ENCODE peak calls at places on chromosome 17, in four cellular contexts. One of them, this sample, is unnamed.

GRCh38 chr17:72602517-72603345 is 481.9 kb downstream of the SOX9 start:
- DNase-seq in fibroblast of pulmonary artery: peak; percentile 45
- DNase-seq in hepatocyte: no peak
- DNase-seq in fibroblast of lung: peak; percentile 95
- DNase-seq in this sample: no peak

GRCh38 chr17:13749566-13750235 is 148.0 kb upstream of the HS3ST3A1 start:
- DNase-seq in fibroblast of pulmonary artery: no peak
- DNase-seq in hepatocyte: peak; percentile 8
- DNase-seq in fibroblast of lung: no peak
- DNase-seq in this sample: no peak

GRCh38 chr17:42132941-42133340 is 10.3 kb downstream of the HSPB9 start:
- DNase-seq in fibroblast of pulmonary artery: peak; percentile 69
- DNase-seq in hepatocyte: no peak
- DNase-seq in fibroblast of lung: peak; percentile 90
- DNase-seq in this sample: no peak

GRCh38 chr17:27762527-27763305 is 37.6 kb downstream of the NOS2 start:
- DNase-seq in fibroblast of pulmonary artery: peak; percentile 57
- DNase-seq in hepatocyte: peak; percentile 48
- DNase-seq in fibroblast of lung: peak; percentile 29
- DNase-seq in this sample: no peak

GRCh38 chr17:9937164-9937835 is 32.2 kb upstream of the RCVRN start:
- DNase-seq in fibroblast of pulmonary artery: no peak
- DNase-seq in hepatocyte: peak; percentile 25
- DNase-seq in fibroblast of lung: peak; percentile 45
- DNase-seq in this sample: peak; percentile 56

GRCh38 chr17:75832652-75833400 is 11.4 kb downstream of the UNC13D start:
- DNase-seq in fibroblast of pulmonary artery: no peak
- DNase-seq in hepatocyte: no peak
- DNase-seq in fibroblast of lung: no peak
- DNase-seq in this sample: no peak

GRCh38 chr17:37742114-37742761 is 2.6 kb downstream of the HNF1B start:
- DNase-seq in fibroblast of pulmonary artery: no peak
- DNase-seq in hepatocyte: peak; percentile 42
- DNase-seq in fibroblast of lung: peak; percentile 17
- DNase-seq in this sample: no peak

GRCh38 chr17:37359682-37360188 is 16.1 kb upstream of the C17orf78 start:
- DNase-seq in fibroblast of pulmonary artery: no peak
- DNase-seq in hepatocyte: no peak
- DNase-seq in fibroblast of lung: no peak
- DNase-seq in this sample: no peak

GRCh38 chr17:28944862-28945741 is 6.2 kb downstream of the PHF12 start:
- DNase-seq in fibroblast of pulmonary artery: peak; percentile 38
- DNase-seq in hepatocyte: no peak
- DNase-seq in fibroblast of lung: peak; percentile 74
- DNase-seq in this sample: no peak

GRCh38 chr17:42850964-42851363 is at the start of gene AOC3:
- DNase-seq in fibroblast of pulmonary artery: no peak
- DNase-seq in hepatocyte: no peak
- DNase-seq in fibroblast of lung: no peak
- DNase-seq in this sample: no peak

GRCh38 chr17:83065660-83066542 is 13.5 kb upstream of the METRNL start:
- DNase-seq in fibroblast of pulmonary artery: no peak
- DNase-seq in hepatocyte: no peak
- DNase-seq in fibroblast of lung: no peak
- DNase-seq in this sample: no peak

GRCh38 chr17:6894206-6894528 is 62.6 kb upstream of the TEKT1 start:
- DNase-seq in fibroblast of pulmonary artery: peak; percentile 40
- DNase-seq in hepatocyte: no peak
- DNase-seq in fibroblast of lung: no peak
- DNase-seq in this sample: no peak

DNA sequence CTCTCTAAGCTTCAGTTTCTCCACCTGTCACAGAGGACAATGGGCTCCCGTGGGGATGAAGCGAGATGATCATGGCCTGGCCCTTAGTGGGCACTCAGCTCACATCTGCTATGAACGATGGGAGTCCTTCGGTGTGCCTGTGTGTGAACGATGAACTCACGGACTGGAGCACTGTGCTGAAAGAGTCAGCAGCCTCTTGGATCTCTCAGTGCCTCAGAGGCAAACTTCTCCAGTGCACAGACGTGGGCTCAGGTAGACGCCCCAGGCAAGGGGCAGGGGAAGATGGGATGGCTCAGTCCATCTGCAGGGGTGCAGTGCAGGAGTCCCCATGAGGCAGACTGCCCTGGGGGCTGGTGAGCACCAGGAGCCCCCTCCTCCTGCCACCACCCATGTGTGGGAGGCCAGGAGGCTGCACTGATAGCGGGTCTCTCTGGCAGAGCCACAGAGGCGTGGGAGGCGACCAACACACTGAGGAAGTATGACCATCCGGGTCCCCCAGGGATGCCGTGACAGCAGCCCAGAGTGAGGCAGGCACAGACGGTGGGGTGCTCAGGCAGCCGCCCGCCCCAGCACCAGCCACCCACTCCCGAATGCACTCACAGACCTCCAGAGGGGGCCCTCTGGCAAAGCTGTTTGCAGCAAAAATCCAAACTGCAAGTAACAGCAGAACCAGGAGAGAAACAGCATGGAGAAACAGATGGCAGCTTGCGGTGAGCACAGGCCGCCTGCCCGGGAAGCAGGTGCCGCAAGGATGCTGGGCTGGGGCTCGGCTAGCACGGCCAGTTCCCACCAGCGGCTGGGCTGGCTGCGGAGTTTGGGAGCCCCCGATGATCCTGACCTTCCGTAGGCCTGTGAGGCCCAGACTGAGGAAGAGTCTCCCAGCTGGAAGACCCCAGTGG is 82.7 kb downstream of the RPH3AL start:
- DNase-seq in fibroblast of pulmonary artery: no peak
- DNase-seq in hepatocyte: no peak
- DNase-seq in fibroblast of lung: no peak
- DNase-seq in this sample: no peak
- TF ChIP-seq CTCF in fibroblast of pulmonary artery: no peak
- TF ChIP-seq CTCF in hepatocyte: no peak
- TF ChIP-seq CTCF in fibroblast of lung: no peak
- TF ChIP-seq CTCF in this sample: no peak

GRCh38 chr17:58504826-58505351 is 9.5 kb downstream of the MTMR4 start:
- DNase-seq in fibroblast of pulmonary artery: no peak
- DNase-seq in hepatocyte: no peak
- DNase-seq in fibroblast of lung: no peak
- DNase-seq in this sample: no peak

GRCh38 chr17:58508341-58509067 is 5.9 kb downstream of the MTMR4 start:
- DNase-seq in fibroblast of pulmonary artery: no peak
- DNase-seq in hepatocyte: no peak
- DNase-seq in fibroblast of lung: no peak
- DNase-seq in this sample: no peak

GRCh38 chr17:58510075-58510474 is 4.4 kb downstream of the MTMR4 start:
- DNase-seq in fibroblast of pulmonary artery: no peak
- DNase-seq in hepatocyte: no peak
- DNase-seq in fibroblast of lung: no peak
- DNase-seq in this sample: no peak

GRCh38 chr17:58506354-58507080 is 7.9 kb downstream of the MTMR4 start:
- DNase-seq in fibroblast of pulmonary artery: no peak
- DNase-seq in hepatocyte: no peak
- DNase-seq in fibroblast of lung: no peak
- DNase-seq in this sample: no peak

DNA sequence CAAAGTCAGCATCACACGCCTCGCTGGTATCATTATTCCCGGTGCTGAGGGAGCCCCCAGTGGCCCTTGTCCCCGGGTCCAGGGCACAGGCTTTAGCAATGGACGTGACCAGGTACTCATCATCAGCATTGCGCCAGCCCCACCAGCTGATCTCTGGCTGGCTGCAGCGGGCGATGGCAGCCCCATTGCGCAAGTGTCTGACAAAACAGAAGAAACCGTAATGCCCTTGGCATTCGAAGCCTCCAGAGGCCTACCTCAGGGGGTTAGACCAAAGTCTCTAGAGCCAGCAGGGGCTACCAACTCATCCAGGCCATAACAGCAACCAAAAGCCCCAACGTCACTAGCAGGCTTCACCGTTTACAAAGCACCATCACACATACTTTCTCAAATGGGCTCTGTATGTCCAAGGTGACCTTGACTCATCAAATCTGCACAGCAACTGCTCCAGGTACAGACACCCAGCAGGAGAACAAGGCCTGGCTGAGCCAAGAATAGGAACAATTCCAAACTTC is 7.3 kb downstream of the MTMR4 start:
- DNase-seq in fibroblast of pulmonary artery: peak; percentile 16
- DNase-seq in hepatocyte: no peak
- DNase-seq in fibroblast of lung: no peak
- DNase-seq in this sample: no peak
- H3K4me3 ChIP-seq in fibroblast of pulmonary artery: no peak overlapping the region
- H3K4me3 ChIP-seq in hepatocyte: no peak overlapping the region
- H3K4me3 ChIP-seq in fibroblast of lung: no peak overlapping the region
- H3K4me3 ChIP-seq in this sample: no peak overlapping the region

GRCh38 chr17:50475362-50475761 is 3.3 kb upstream of the RSAD1 start:
- DNase-seq in fibroblast of pulmonary artery: no peak
- DNase-seq in hepatocyte: no peak
- DNase-seq in fibroblast of lung: no peak
- DNase-seq in this sample: no peak

GRCh38 chr17:50472286-50472685 is 3.6 kb upstream of the CHAD start:
- DNase-seq in fibroblast of pulmonary artery: no peak
- DNase-seq in hepatocyte: no peak
- DNase-seq in fibroblast of lung: no peak
- DNase-seq in this sample: no peak

GRCh38 chr17:50476545-50477315 is 1.9 kb upstream of the RSAD1 start:
- DNase-seq in fibroblast of pulmonary artery: no peak
- DNase-seq in hepatocyte: peak; percentile 33
- DNase-seq in fibroblast of lung: no peak
- DNase-seq in this sample: no peak

GRCh38 chr17:50473901-50474300 is 4.8 kb upstream of the RSAD1 start:
- DNase-seq in fibroblast of pulmonary artery: no peak
- DNase-seq in hepatocyte: no peak
- DNase-seq in fibroblast of lung: no peak
- DNase-seq in this sample: no peak

GRCh38 chr17:50474523-50474922 is 4.1 kb upstream of the RSAD1 start:
- DNase-seq in fibroblast of pulmonary artery: no peak
- DNase-seq in hepatocyte: no peak
- DNase-seq in fibroblast of lung: no peak
- DNase-seq in this sample: no peak
- TF ChIP-seq CTCF in fibroblast of pulmonary artery: no peak
- TF ChIP-seq CTCF in hepatocyte: no peak
- TF ChIP-seq CTCF in fibroblast of lung: no peak
- TF ChIP-seq CTCF in this sample: no peak

DNA sequence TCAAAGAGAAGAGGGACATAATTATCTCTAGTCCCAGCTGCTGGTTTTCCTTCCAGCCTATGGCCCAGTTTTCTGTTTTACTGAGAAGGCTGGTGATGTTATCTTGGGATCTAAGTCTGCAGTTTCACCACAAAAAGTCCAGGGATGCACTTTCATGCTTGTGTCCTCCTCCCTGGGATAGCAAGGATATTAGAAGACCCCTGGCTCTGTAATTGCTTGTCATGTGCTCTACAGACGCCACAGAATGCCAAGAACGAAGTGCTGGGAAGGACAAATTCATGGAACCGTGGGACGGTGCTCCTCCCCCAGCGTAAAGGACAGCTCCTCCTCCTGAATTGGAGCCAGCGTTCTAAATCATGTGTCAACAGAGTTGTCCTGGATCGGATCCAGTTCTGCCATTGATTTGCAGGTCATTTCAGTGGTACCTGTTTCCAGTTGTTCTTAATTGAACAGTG is 8.6 kb downstream of the MAPT start:
- DNase-seq in fibroblast of pulmonary artery: no peak
- DNase-seq in hepatocyte: no peak
- DNase-seq in fibroblast of lung: no peak
- DNase-seq in this sample: no peak
- H3K4me3 ChIP-seq in fibroblast of pulmonary artery: no peak overlapping the region
- H3K4me3 ChIP-seq in hepatocyte: no peak overlapping the region
- H3K4me3 ChIP-seq in fibroblast of lung: no peak overlapping the region
- H3K4me3 ChIP-seq in this sample: no peak overlapping the region

GRCh38 chr17:56835259-56835575 is 1.3 kb downstream of the DGKE start:
- DNase-seq in fibroblast of pulmonary artery: no peak
- DNase-seq in hepatocyte: no peak
- DNase-seq in fibroblast of lung: no peak
- DNase-seq in this sample: no peak

GRCh38 chr17:56833812-56834379 is at the start of the genes C17orf67 and DGKE:
- DNase-seq in fibroblast of pulmonary artery: peak; percentile 96
- DNase-seq in hepatocyte: peak; percentile 98
- DNase-seq in fibroblast of lung: peak; percentile 90
- DNase-seq in this sample: peak; percentile 70

GRCh38 chr17:56833023-56833811 is 503 bp downstream of the C17orf67 start:
- DNase-seq in fibroblast of pulmonary artery: peak; percentile 57
- DNase-seq in hepatocyte: peak; percentile 91
- DNase-seq in fibroblast of lung: peak; percentile 57
- DNase-seq in this sample: no peak

GRCh38 chr17:56832446-56832845 is 1.3 kb downstream of the C17orf67 start:
- DNase-seq in fibroblast of pulmonary artery: no peak
- DNase-seq in hepatocyte: peak; percentile 13
- DNase-seq in fibroblast of lung: no peak
- DNase-seq in this sample: no peak

GRCh38 chr17:56834380-56835258 is 668 bp downstream of the DGKE start:
- DNase-seq in fibroblast of pulmonary artery: peak; percentile 24
- DNase-seq in hepatocyte: peak; percentile 78
- DNase-seq in fibroblast of lung: peak; percentile 27
- DNase-seq in this sample: no peak
- TF ChIP-seq CTCF in fibroblast of pulmonary artery: no peak
- TF ChIP-seq CTCF in hepatocyte: no peak
- TF ChIP-seq CTCF in fibroblast of lung: no peak
- TF ChIP-seq CTCF in this sample: no peak

DNA sequence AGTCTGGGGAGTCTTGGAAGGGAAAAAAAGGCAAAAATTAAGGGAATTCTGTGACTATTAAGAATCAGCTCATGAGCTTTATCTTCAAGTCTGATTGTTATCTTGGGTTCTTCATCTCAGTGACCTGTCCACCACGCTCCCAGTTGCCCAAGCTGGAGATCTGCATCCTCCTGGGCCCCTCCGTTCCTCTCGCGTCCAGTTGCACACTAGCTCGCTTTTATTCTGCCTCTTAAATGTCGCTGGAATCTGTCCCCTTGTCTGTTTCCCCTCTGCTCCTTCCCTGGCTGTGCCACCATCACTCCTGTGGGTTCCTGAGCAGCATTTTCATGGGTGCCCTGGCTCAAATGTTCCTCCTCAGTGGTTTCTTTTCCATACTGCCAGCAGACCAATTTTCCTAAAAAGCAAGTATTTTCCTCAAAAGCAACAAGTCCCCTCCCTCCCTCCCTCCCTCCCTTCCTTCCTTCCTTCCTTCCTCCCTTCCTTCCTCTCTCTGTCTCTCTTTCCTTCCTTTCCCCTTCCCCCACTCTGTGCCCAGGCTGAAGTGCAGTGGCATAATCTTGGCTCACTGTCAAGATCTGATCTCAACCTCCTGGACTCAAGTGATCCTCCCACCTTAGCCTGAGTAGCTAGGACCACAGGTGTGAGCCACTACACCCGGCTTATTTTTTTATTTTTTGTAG is 1.4 kb downstream of the ENDOV start:
- DNase-seq in fibroblast of pulmonary artery: no peak
- DNase-seq in hepatocyte: no peak
- DNase-seq in fibroblast of lung: no peak
- DNase-seq in this sample: no peak
- H3K4me3 ChIP-seq in fibroblast of pulmonary artery: peak overlapping the region; percentile 98
- H3K4me3 ChIP-seq in hepatocyte: peak overlapping the region; percentile 92
- H3K4me3 ChIP-seq in fibroblast of lung: peak overlapping the region; percentile 98
- H3K4me3 ChIP-seq in this sample: peak overlapping the region; percentile 62

This sample was measured in HFF-Myc.